ENCODE peak calls at places on chromosome 2, in four cellular contexts. Z is activated T-cell treated with anti-CD3 and anti-CD28 coated beads for 1 hour, D is retina, S is RPMI7951. Q is an unnamed sample.

GRCh38 chr2:36301843-36302242 is 53.7 kb upstream of the CRIM1 start:
- DNase-seq in S (no peak), Z (no peak), D (no peak), Q (no peak)

GRCh38 chr2:148259674-148260073 is 238.8 kb downstream of the MBD5 start:
- DNase-seq in D (peak), Z (no peak), S (peak), Q (no peak)

GRCh38 chr2:24722141-24722790 is 70.9 kb downstream of the PTRHD1 start:
- DNase-seq in Z (no peak), S (no peak), D (no peak), Q (no peak)

GRCh38 chr2:129193961-129194360 is 785.5 kb upstream of the RAB6C start:
- DNase-seq in Z (no peak), S (no peak), D (no peak), Q (no peak)

GRCh38 chr2:192885569-192886160 is 690.9 kb upstream of the TMEFF2 start:
- DNase-seq in Z (no peak), D (no peak), S (no peak), Q (no peak)

GRCh38 chr2:221195829-221196228 is 376.3 kb downstream of the EPHA4 start:
- DNase-seq in Z (no peak), S (no peak), D (no peak), Q (no peak)

GRCh38 chr2:218648473-218649100 is 10.8 kb downstream of the ZNF142 start:
- DNase-seq in Z (peak), D (peak), S (peak), Q (no peak)

GRCh38 chr2:42169869-42170465 is 814 bp downstream of the EML4 start:
- DNase-seq in Z (no peak), D (peak), S (peak), Q (no peak)

GRCh38 chr2:128867936-128868636 is 549.4 kb upstream of the HS6ST1 start:
- DNase-seq in Z (no peak), S (no peak), D (no peak), Q (no peak)

GRCh38 chr2:101418704-101419663 is 31.7 kb upstream of the CREG2 start:
- DNase-seq in S (peak), Z (peak), D (peak), Q (peak)

GRCh38 chr2:36512705-36513104 is 85.3 kb downstream of the FEZ2 start:
- DNase-seq in Z (no peak), S (peak), D (no peak), Q (no peak)

GRCh38 chr2:54103454-54104314 is 11.7 kb upstream of the ACYP2 start:
- DNase-seq in S (peak), D (no peak), Z (no peak), Q (no peak)

GRCh38 chr2:167258712-167259111 is 370.4 kb downstream of the XIRP2 start:
- DNase-seq in Z (no peak), D (no peak), S (no peak), Q (no peak)

GRCh38 chr2:111659361-111660281 is 224.4 kb downstream of the ANAPC1 start:
- DNase-seq in D (no peak), Z (no peak), S (peak), Q (peak)